ENCODE peak calls at places on chromosomes 6 and 20, in four cellular contexts. One of them, this sample, is unnamed.

GRCh38 chr20:2606507-2607006 is 45.9 kb upstream of the NOP56 start:
- DNase-seq in activated T-cell treated with anti-CD3 and anti-CD28 coated beads, Interleukin-2, amount 50 U/mL, for 24 hours: no peak
- DNase-seq in posterior cingulate gyrus: no peak
- DNase-seq in NCI-H748 treated with DMSO at 0.1 percent for 48 hours: no peak
- DNase-seq in this sample: no peak

GRCh38 chr20:24965065-24965919 is 16.2 kb downstream of the CST7 start:
- DNase-seq in NCI-H748 treated with DMSO at 0.1 percent for 48 hours: no peak
- DNase-seq in activated T-cell treated with anti-CD3 and anti-CD28 coated beads, Interleukin-2, amount 50 U/mL, for 24 hours: no peak
- DNase-seq in posterior cingulate gyrus: no peak
- DNase-seq in this sample: no peak

GRCh38 chr6:158467923-158468322 is 92.0 kb upstream of the TMEM181 start:
- DNase-seq in NCI-H748 treated with DMSO at 0.1 percent for 48 hours: peak
- DNase-seq in activated T-cell treated with anti-CD3 and anti-CD28 coated beads, Interleukin-2, amount 50 U/mL, for 24 hours: no peak
- DNase-seq in posterior cingulate gyrus: no peak
- DNase-seq in this sample: no peak

GRCh38 chr6:106496791-106497190 is 132.5 kb downstream of the RTN4IP1 start:
- DNase-seq in NCI-H748 treated with DMSO at 0.1 percent for 48 hours: no peak
- DNase-seq in activated T-cell treated with anti-CD3 and anti-CD28 coated beads, Interleukin-2, amount 50 U/mL, for 24 hours: no peak
- DNase-seq in posterior cingulate gyrus: no peak
- DNase-seq in this sample: no peak

GRCh38 chr6:85660181-85660611 is 17.5 kb upstream of the SYNCRIP start:
- DNase-seq in posterior cingulate gyrus: peak
- DNase-seq in NCI-H748 treated with DMSO at 0.1 percent for 48 hours: no peak
- DNase-seq in activated T-cell treated with anti-CD3 and anti-CD28 coated beads, Interleukin-2, amount 50 U/mL, for 24 hours: no peak
- DNase-seq in this sample: peak

GRCh38 chr6:33622456-33623431 is 1.6 kb downstream of the ITPR3 start:
- DNase-seq in activated T-cell treated with anti-CD3 and anti-CD28 coated beads, Interleukin-2, amount 50 U/mL, for 24 hours: no peak
- DNase-seq in posterior cingulate gyrus: no peak
- DNase-seq in NCI-H748 treated with DMSO at 0.1 percent for 48 hours: no peak
- DNase-seq in this sample: no peak

GRCh38 chr6:126066068-126067048 is 80.0 kb downstream of the TRMT11 start:
- DNase-seq in NCI-H748 treated with DMSO at 0.1 percent for 48 hours: no peak
- DNase-seq in posterior cingulate gyrus: no peak
- DNase-seq in activated T-cell treated with anti-CD3 and anti-CD28 coated beads, Interleukin-2, amount 50 U/mL, for 24 hours: no peak
- DNase-seq in this sample: no peak

GRCh38 chr20:32140603-32141002 is 31.1 kb downstream of the TM9SF4 start:
- DNase-seq in posterior cingulate gyrus: no peak
- DNase-seq in activated T-cell treated with anti-CD3 and anti-CD28 coated beads, Interleukin-2, amount 50 U/mL, for 24 hours: no peak
- DNase-seq in NCI-H748 treated with DMSO at 0.1 percent for 48 hours: no peak
- DNase-seq in this sample: no peak

GRCh38 chr6:146542881-146543210 is 787 bp upstream of the RAB32 start:
- DNase-seq in posterior cingulate gyrus: no peak
- DNase-seq in NCI-H748 treated with DMSO at 0.1 percent for 48 hours: no peak
- DNase-seq in activated T-cell treated with anti-CD3 and anti-CD28 coated beads, Interleukin-2, amount 50 U/mL, for 24 hours: no peak
- DNase-seq in this sample: peak

GRCh38 chr20:25459916-25460590 is 52.6 kb downstream of the GINS1 start:
- DNase-seq in posterior cingulate gyrus: no peak
- DNase-seq in NCI-H748 treated with DMSO at 0.1 percent for 48 hours: no peak
- DNase-seq in activated T-cell treated with anti-CD3 and anti-CD28 coated beads, Interleukin-2, amount 50 U/mL, for 24 hours: no peak
- DNase-seq in this sample: no peak

GRCh38 chr20:23634985-23635767 is 2.6 kb downstream of the CST3 start:
- DNase-seq in posterior cingulate gyrus: no peak
- DNase-seq in NCI-H748 treated with DMSO at 0.1 percent for 48 hours: no peak
- DNase-seq in activated T-cell treated with anti-CD3 and anti-CD28 coated beads, Interleukin-2, amount 50 U/mL, for 24 hours: no peak
- DNase-seq in this sample: no peak

GRCh38 chr6:131640100-131640499 is 3.0 kb downstream of the ENPP3 start:
- DNase-seq in posterior cingulate gyrus: no peak
- DNase-seq in activated T-cell treated with anti-CD3 and anti-CD28 coated beads, Interleukin-2, amount 50 U/mL, for 24 hours: no peak
- DNase-seq in NCI-H748 treated with DMSO at 0.1 percent for 48 hours: no peak
- DNase-seq in this sample: no peak

GRCh38 chr6:87817226-87817625 is 115.2 kb upstream of the AKIRIN2 start:
- DNase-seq in activated T-cell treated with anti-CD3 and anti-CD28 coated beads, Interleukin-2, amount 50 U/mL, for 24 hours: no peak
- DNase-seq in NCI-H748 treated with DMSO at 0.1 percent for 48 hours: no peak
- DNase-seq in posterior cingulate gyrus: no peak
- DNase-seq in this sample: no peak

GRCh38 chr20:53180928-53181362 is 208.8 kb downstream of the TSHZ2 start:
- DNase-seq in NCI-H748 treated with DMSO at 0.1 percent for 48 hours: no peak
- DNase-seq in posterior cingulate gyrus: no peak
- DNase-seq in activated T-cell treated with anti-CD3 and anti-CD28 coated beads, Interleukin-2, amount 50 U/mL, for 24 hours: no peak
- DNase-seq in this sample: no peak

GRCh38 chr20:14477125-14477524 is 139.7 kb upstream of the FLRT3 start:
- DNase-seq in posterior cingulate gyrus: no peak
- DNase-seq in NCI-H748 treated with DMSO at 0.1 percent for 48 hours: no peak
- DNase-seq in activated T-cell treated with anti-CD3 and anti-CD28 coated beads, Interleukin-2, amount 50 U/mL, for 24 hours: no peak
- DNase-seq in this sample: no peak

GRCh38 chr20:364905-365794 is 15.4 kb upstream of the TRIB3 start:
- DNase-seq in NCI-H748 treated with DMSO at 0.1 percent for 48 hours: no peak
- DNase-seq in activated T-cell treated with anti-CD3 and anti-CD28 coated beads, Interleukin-2, amount 50 U/mL, for 24 hours: no peak
- DNase-seq in posterior cingulate gyrus: no peak
- DNase-seq in this sample: no peak

This sample was measured in NCI-H2227 treated with DMSO at 0.1 percent for 48 hours.